ENCODE peak calls at places on chromosomes 12 and 14, in five cellular contexts. One of them, this sample, is unnamed.
A peak's percentile ranks its signal among the peaks of the same experiment; 100 is the strongest.

GRCh38 chr14:68702578-68702977 is 90.3 kb downstream of the ZFP36L1 start:
- DNase-seq in aorta: no peak
- DNase-seq in stimulated activated naive CD4-positive, alpha-beta T cell: no peak
- DNase-seq in lower lobe of right lung: no peak
- DNase-seq in ACHN: no peak
- DNase-seq in this sample: no peak

GRCh38 chr12:1531160-1531653 is 63.2 kb downstream of the FBXL14 start:
- DNase-seq in aorta: no peak
- DNase-seq in stimulated activated naive CD4-positive, alpha-beta T cell: no peak
- DNase-seq in lower lobe of right lung: no peak
- DNase-seq in ACHN: no peak
- DNase-seq in this sample: no peak

GRCh38 chr14:40268236-40268635 is 836.0 kb upstream of the FBXO33 start:
- DNase-seq in aorta: no peak
- DNase-seq in stimulated activated naive CD4-positive, alpha-beta T cell: no peak
- DNase-seq in lower lobe of right lung: no peak
- DNase-seq in ACHN: no peak
- DNase-seq in this sample: no peak

GRCh38 chr14:106377432-106377831 is 851.0 kb downstream of the TMEM121 start:
- DNase-seq in aorta: no peak
- DNase-seq in stimulated activated naive CD4-positive, alpha-beta T cell: no peak
- DNase-seq in lower lobe of right lung: no peak
- DNase-seq in ACHN: no peak
- DNase-seq in this sample: no peak

GRCh38 chr12:21528953-21529352 is 2.9 kb downstream of the SPX start:
- DNase-seq in aorta: no peak
- DNase-seq in stimulated activated naive CD4-positive, alpha-beta T cell: no peak
- DNase-seq in lower lobe of right lung: no peak
- DNase-seq in ACHN: peak; percentile 92
- DNase-seq in this sample: no peak

GRCh38 chr12:93563807-93564538 is 8.5 kb upstream of the SOCS2 start:
- DNase-seq in aorta: no peak
- DNase-seq in stimulated activated naive CD4-positive, alpha-beta T cell: no peak
- DNase-seq in lower lobe of right lung: no peak
- DNase-seq in ACHN: peak; percentile 45
- DNase-seq in this sample: no peak

GRCh38 chr12:121404734-121405133 is 4.8 kb downstream of the RNF34 start:
- DNase-seq in aorta: no peak
- DNase-seq in stimulated activated naive CD4-positive, alpha-beta T cell: no peak
- DNase-seq in lower lobe of right lung: no peak
- DNase-seq in ACHN: no peak
- DNase-seq in this sample: no peak

GRCh38 chr14:75273272-75274044 is 5.2 kb upstream of the FOS start:
- DNase-seq in aorta: no peak
- DNase-seq in stimulated activated naive CD4-positive, alpha-beta T cell: no peak
- DNase-seq in lower lobe of right lung: no peak
- DNase-seq in ACHN: no peak
- DNase-seq in this sample: peak; percentile 36

GRCh38 chr14:99234982-99235491 is 37.0 kb downstream of the BCL11B start:
- DNase-seq in aorta: no peak
- DNase-seq in stimulated activated naive CD4-positive, alpha-beta T cell: no peak
- DNase-seq in lower lobe of right lung: no peak
- DNase-seq in ACHN: no peak
- DNase-seq in this sample: no peak

GRCh38 chr12:124273630-124274029 is 21.3 kb upstream of the RFLNA start:
- DNase-seq in aorta: no peak
- DNase-seq in stimulated activated naive CD4-positive, alpha-beta T cell: no peak
- DNase-seq in lower lobe of right lung: no peak
- DNase-seq in ACHN: peak; percentile 60
- DNase-seq in this sample: no peak

GRCh38 chr14:96999654-97000155 is 202.5 kb downstream of the VRK1 start:
- DNase-seq in aorta: no peak
- DNase-seq in stimulated activated naive CD4-positive, alpha-beta T cell: no peak
- DNase-seq in lower lobe of right lung: no peak
- DNase-seq in ACHN: no peak
- DNase-seq in this sample: no peak

GRCh38 chr12:91098942-91099341 is 12.4 kb downstream of the LUM start:
- DNase-seq in aorta: no peak
- DNase-seq in stimulated activated naive CD4-positive, alpha-beta T cell: no peak
- DNase-seq in lower lobe of right lung: no peak
- DNase-seq in ACHN: peak; percentile 88
- DNase-seq in this sample: no peak